ENCODE peak calls at places on chromosomes 1 and 21, in eight cellular contexts. A is right atrium auricular region, W is right cardiac atrium, N is tibial artery, C is psoas muscle, S is mucosa of descending colon, V is upper lobe of left lung, L is aorta. M is an unnamed sample.

GRCh38 chr1:39469150-39469549 is 22.3 kb upstream of the BMP8A start:
- DNase-seq in A (no peak), W (no peak), N (no peak), C (no peak), S (no peak), V (no peak), L (no peak), M (no peak)

GRCh38 chr1:110255388-110255787 is 45.3 kb downstream of the KCNC4 start:
- DNase-seq in A (no peak), W (no peak), N (peak; percentile 35), C (no peak), S (no peak), V (no peak), L (no peak), M (no peak)

GRCh38 chr1:3450202-3450863 is 4.1 kb upstream of the ARHGEF16 start:
- DNase-seq in A (no peak), W (peak; percentile 2), N (no peak), C (no peak), S (no peak), V (no peak), L (no peak), M (no peak)

GRCh38 chr1:235105051-235106043 is 23.3 kb downstream of the TOMM20 start:
- DNase-seq in A (peak; percentile 50), W (no peak), N (no peak), C (no peak), S (no peak), V (no peak), L (no peak), M (no peak)

GRCh38 chr1:176205322-176205914 is 1.7 kb downstream of the COP1 start:
- DNase-seq in A (no peak), W (no peak), N (no peak), C (no peak), S (no peak), V (no peak), L (no peak), M (no peak)

GRCh38 chr21:35084869-35085268 is 35.8 kb upstream of the RUNX1 start:
- DNase-seq in A (no peak), W (no peak), N (no peak), C (no peak), S (no peak), V (no peak), L (no peak), M (no peak)

GRCh38 chr1:214645712-214646111 is 42.7 kb downstream of the CENPF start:
- DNase-seq in A (no peak), W (no peak), N (no peak), C (no peak), S (no peak), V (no peak), L (no peak), M (no peak)

GRCh38 chr1:67570473-67571143 is 114.4 kb upstream of the GADD45A start:
- DNase-seq in A (no peak), W (no peak), N (no peak), C (no peak), S (no peak), V (no peak), L (no peak), M (no peak)

GRCh38 chr1:84985365-84985764 is 11.5 kb downstream of the MCOLN2 start:
- DNase-seq in A (no peak), W (no peak), N (no peak), C (no peak), S (no peak), V (no peak), L (no peak), M (no peak)

GRCh38 chr21:27298465-27298864 is 331.6 kb upstream of the ADAMTS5 start:
- DNase-seq in A (no peak), W (no peak), N (no peak), C (no peak), S (no peak), V (no peak), L (no peak), M (no peak)

GRCh38 chr1:33057095-33057494 is 20.4 kb upstream of the AK2 start:
- DNase-seq in A (no peak), W (no peak), N (no peak), C (no peak), S (no peak), V (no peak), L (no peak), M (no peak)

GRCh38 chr1:228417471-228418203 is 976 bp upstream of the TRIM17 start:
- DNase-seq in A (no peak), W (no peak), N (no peak), C (no peak), S (no peak), V (no peak), L (peak; percentile 36), M (no peak)

GRCh38 chr1:16064536-16065196 is 8.8 kb downstream of the FAM131C start:
- DNase-seq in A (no peak), W (no peak), N (no peak), C (no peak), S (no peak), V (no peak), L (no peak), M (no peak)

GRCh38 chr1:165397945-165398344 is 41.4 kb upstream of the LMX1A start:
- DNase-seq in A (no peak), W (peak; percentile 73), N (no peak), C (no peak), S (no peak), V (no peak), L (no peak), M (no peak)

GRCh38 chr1:110339427-110340206 is 440 bp downstream of the RBM15 start:
- DNase-seq in A (peak; percentile 67), W (peak; percentile 82), N (no peak), C (peak; percentile 76), S (peak; percentile 87), V (peak; percentile 95), L (no peak), M (peak; percentile 79)

GRCh38 chr1:196494766-196495165 is 113.5 kb downstream of the KCNT2 start:
- DNase-seq in A (no peak), W (no peak), N (no peak), C (no peak), S (no peak), V (no peak), L (no peak), M (no peak)

DNA sequence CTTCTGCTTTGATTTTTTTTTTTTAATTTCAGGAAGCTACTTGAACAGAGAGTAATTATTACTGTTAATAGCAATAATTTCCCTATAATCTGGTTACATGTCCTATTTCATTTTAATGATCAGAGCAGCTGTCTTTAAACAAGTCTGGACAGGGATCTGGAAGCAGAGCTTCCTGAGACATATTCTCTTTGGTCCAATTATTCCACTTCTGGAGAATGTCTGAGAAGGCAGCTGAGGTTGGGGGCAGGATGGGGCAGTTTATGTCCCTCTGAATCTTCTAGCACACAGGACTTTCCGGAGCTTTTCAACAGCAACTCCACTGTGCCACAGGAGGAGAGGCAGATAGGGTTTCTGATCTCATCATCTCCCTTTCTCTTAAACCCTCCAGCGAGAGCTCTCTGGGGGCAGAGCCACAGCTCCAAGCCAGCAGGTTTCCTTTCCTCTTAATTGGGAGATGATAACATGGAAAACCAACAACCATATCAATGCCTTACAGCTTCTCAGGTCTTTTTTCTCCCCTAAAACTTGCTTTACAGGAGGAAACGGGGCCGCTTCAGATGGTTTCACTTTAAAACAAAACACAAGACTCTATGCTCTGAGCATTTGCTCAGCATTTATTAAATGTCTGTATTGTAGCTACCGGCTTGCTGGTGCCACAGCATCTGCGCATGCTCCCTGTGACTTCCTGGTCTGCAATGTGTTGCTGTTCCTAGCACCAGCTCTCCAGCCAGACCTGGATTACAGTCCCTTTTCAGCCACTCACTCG is 425.7 kb upstream of the USP24 start:
- DNase-seq in A (peak; percentile 83), W (peak; percentile 90), N (peak; percentile 88), C (peak; percentile 83), S (peak; percentile 50), V (no peak), L (peak; percentile 89), M (no peak)
- H3K4me3 ChIP-seq in A (peak overlapping the region; percentile 18), W (peak overlapping the region; percentile 58), N (peak overlapping the region; percentile 31), C (peak overlapping the region; percentile 50), S (no peak overlapping the region), V (no peak overlapping the region), L (peak overlapping the region; percentile 66), M (peak overlapping the region; percentile 18)

GRCh38 chr1:10745886-10746455 is 50.5 kb downstream of the CASZ1 start:
- DNase-seq in A (peak; percentile 70), W (peak; percentile 64), N (no peak), C (peak; percentile 93), S (no peak), V (peak; percentile 86), L (no peak), M (no peak)
- H3K4me1 ChIP-seq in A (no peaks in the 10 kb centered on the region), W (peaks cover 8% of the 10 kb centered on the region), N (no peaks in the 10 kb centered on the region), C (peaks cover 45% of the 10 kb centered on the region), S (peaks cover 6% of the 10 kb centered on the region), V (peaks cover 8% of the 10 kb centered on the region), L (no peaks in the 10 kb centered on the region), M (no peaks in the 10 kb centered on the region)

GRCh38 chr1:59427155-59427554 is 130.3 kb downstream of the FGGY start:
- DNase-seq in A (no peak), W (peak; percentile 49), N (no peak), C (peak; percentile 90), S (no peak), V (no peak), L (no peak), M (no peak)

GRCh38 chr1:59429651-59430050 is 132.8 kb downstream of the FGGY start:
- DNase-seq in A (no peak), W (no peak), N (no peak), C (no peak), S (no peak), V (no peak), L (no peak), M (no peak)

GRCh38 chr1:59431566-59432294 is 134.8 kb downstream of the FGGY start:
- DNase-seq in A (no peak), W (no peak), N (no peak), C (no peak), S (no peak), V (no peak), L (no peak), M (no peak)

GRCh38 chr1:59427784-59428183 is 130.9 kb downstream of the FGGY start:
- DNase-seq in A (no peak), W (no peak), N (no peak), C (no peak), S (no peak), V (no peak), L (no peak), M (no peak)

DNA sequence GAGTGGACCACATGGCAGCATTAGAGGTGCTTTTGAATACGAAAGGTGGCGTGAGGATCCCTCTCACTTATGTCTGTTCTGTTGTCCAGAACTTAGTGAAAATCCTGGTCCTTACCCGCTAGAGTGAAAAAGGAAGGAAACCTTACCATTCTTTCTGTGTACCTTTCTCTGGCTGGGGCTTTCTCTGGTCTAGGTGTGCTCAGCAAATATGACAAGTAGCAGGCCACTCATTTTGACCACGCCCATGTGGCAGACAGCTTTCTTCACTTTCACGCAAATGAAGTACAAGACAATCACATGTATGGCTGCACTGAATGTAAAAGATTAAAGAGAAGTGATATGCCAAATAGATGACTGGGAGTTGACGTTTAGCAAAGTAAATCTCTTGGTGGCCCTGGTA is 131.9 kb downstream of the FGGY start:
- DNase-seq in A (no peak), W (no peak), N (no peak), C (no peak), S (no peak), V (no peak), L (no peak), M (no peak)
- H3K4me3 ChIP-seq in A (no peak overlapping the region), W (no peak overlapping the region), N (no peak overlapping the region), C (no peak overlapping the region), S (no peak overlapping the region), V (no peak overlapping the region), L (no peak overlapping the region), M (no peak overlapping the region)

DNA sequence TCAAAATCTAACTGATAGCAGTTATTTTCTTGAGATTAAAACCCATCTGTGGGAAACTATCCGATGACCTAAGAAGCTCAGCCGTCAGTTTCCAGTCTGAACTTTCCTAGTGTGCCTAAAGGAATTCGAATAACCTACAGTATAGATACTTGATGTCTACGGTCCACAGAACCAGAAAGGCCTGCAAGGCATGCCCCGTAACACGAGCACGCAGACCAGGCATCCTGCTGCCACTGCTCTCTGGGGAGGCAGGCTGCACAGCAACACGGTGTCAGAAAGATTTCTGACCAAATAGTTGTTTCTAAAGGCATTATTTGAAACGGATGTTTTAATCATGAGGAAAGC is 48.8 kb upstream of the NADK start:
- DNase-seq in A (no peak), W (no peak), N (no peak), C (no peak), S (no peak), V (no peak), L (peak; percentile 8), M (no peak)
- H3K4me1 ChIP-seq in A (no peaks in the 10 kb centered on the region), W (no peaks in the 10 kb centered on the region), N (no peaks in the 10 kb centered on the region), C (no peaks in the 10 kb centered on the region), S (no peaks in the 10 kb centered on the region), V (no peaks in the 10 kb centered on the region), L (no peaks in the 10 kb centered on the region), M (no peaks in the 10 kb centered on the region)